ENCODE peak calls at places on chromosomes 11 and 22, in eight cellular contexts. X is brain microvascular endothelial cell, J is bronchial epithelial cell, E is tibial nerve, Q is HCT116, A is esophagus muscularis mucosa, L is GM13976, P is GM13977. K is an unnamed sample.

GRCh38 chr11:64621283-64622019 is 30.4 kb downstream of the SLC22A12 start:
- DNase-seq in X (no peak), J (no peak), E (no peak), Q (no peak), A (no peak), L (no peak), P (no peak), K (no peak)

GRCh38 chr11:121437686-121438078 is 14.4 kb upstream of the SORL1 start:
- DNase-seq in X (no peak), J (no peak), E (no peak), Q (no peak), A (no peak), L (no peak), P (no peak), K (no peak)

GRCh38 chr11:122115520-122116343 is at the start of gene BLID:
- DNase-seq in X (peak), J (peak), E (peak), Q (no peak), A (no peak), L (no peak), P (no peak), K (no peak)

GRCh38 chr11:86245369-86246292 is 1.1 kb downstream of the EED start:
- DNase-seq in X (no peak), J (peak), E (no peak), Q (no peak), A (peak), L (peak), P (peak), K (no peak)

GRCh38 chr11:18704698-18705097 is 6.1 kb downstream of the TMEM86A start:
- DNase-seq in X (no peak), J (no peak), E (no peak), Q (no peak), A (no peak), L (no peak), P (no peak), K (no peak)

GRCh38 chr11:71176812-71177211 is 75.6 kb downstream of the SHANK2 start:
- DNase-seq in X (no peak), J (no peak), E (no peak), Q (no peak), A (no peak), L (no peak), P (no peak), K (no peak)

GRCh38 chr22:44392446-44392921 is 79.7 kb upstream of the SHISAL1 start:
- DNase-seq in X (no peak), J (peak), E (no peak), Q (no peak), A (no peak), L (no peak), P (no peak), K (peak)

GRCh38 chr11:71425409-71425808 is 22.8 kb downstream of the DHCR7 start:
- DNase-seq in X (no peak), J (no peak), E (no peak), Q (no peak), A (no peak), L (no peak), P (no peak), K (no peak)

GRCh38 chr11:118436639-118437045 is 350 bp downstream of the KMT2A start:
- DNase-seq in X (no peak), J (no peak), E (no peak), Q (no peak), A (no peak), L (no peak), P (no peak), K (no peak)

GRCh38 chr22:23240639-23241389 is 60.5 kb downstream of the BCR start:
- DNase-seq in X (no peak), J (peak), E (no peak), Q (no peak), A (no peak), L (no peak), P (no peak), K (no peak)
- TF ChIP-seq CTCF in X (peak), J (peak), E (no peak), Q (peak), A (peak), L (no peak), P (peak), K (no peak)

GRCh38 chr11:125623064-125623463 is 1.9 kb upstream of the CHEK1 start:
- DNase-seq in X (no peak), J (no peak), E (no peak), Q (no peak), A (no peak), L (no peak), P (no peak), K (no peak)
- TF ChIP-seq CTCF in X (no peak), J (no peak), E (no peak), Q (no peak), A (no peak), L (no peak), P (no peak), K (no peak)

GRCh38 chr11:831132-831864 is 1.5 kb upstream of the CD151 start:
- DNase-seq in X (no peak), J (no peak), E (no peak), Q (no peak), A (no peak), L (no peak), P (no peak), K (no peak)
- TF ChIP-seq CTCF in X (no peak), J (no peak), E (no peak), Q (no peak), A (no peak), L (no peak), P (no peak), K (no peak)

GRCh38 chr11:44036811-44037657 is 10.7 kb upstream of the ACCSL start:
- DNase-seq in X (peak), J (peak), E (peak), Q (peak), A (peak), L (peak), P (peak), K (no peak)

GRCh38 chr11:44034639-44035038 is 13.1 kb upstream of the ACCSL start:
- DNase-seq in X (no peak), J (no peak), E (no peak), Q (no peak), A (peak), L (no peak), P (no peak), K (no peak)

GRCh38 chr11:44033856-44034255 is 13.9 kb upstream of the ACCSL start:
- DNase-seq in X (no peak), J (no peak), E (no peak), Q (no peak), A (peak), L (no peak), P (no peak), K (no peak)

GRCh38 chr11:44033411-44033850 is 14.3 kb upstream of the ACCSL start:
- DNase-seq in X (no peak), J (no peak), E (no peak), Q (no peak), A (no peak), L (no peak), P (no peak), K (no peak)

DNA sequence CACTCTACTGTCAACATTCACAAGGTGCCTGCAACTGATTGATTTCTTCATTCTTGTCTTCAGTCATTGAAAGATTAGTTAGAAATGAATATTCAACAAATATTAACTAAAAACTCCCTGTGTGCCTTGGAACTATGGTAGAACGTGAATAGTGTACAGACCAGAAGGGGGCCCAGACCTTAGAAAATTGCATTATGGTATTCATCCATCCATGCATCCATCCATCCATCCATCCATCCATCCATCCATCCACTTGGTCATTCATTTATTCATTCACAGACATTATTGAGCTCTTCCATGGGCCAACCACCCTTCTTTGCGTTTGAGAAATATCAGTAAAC is 10.2 kb upstream of the ACCSL start:
- DNase-seq in X (no peak), J (no peak), E (no peak), Q (no peak), A (no peak), L (no peak), P (no peak), K (no peak)
- TF ChIP-seq CTCF in X (no peak), J (no peak), E (no peak), Q (no peak), A (no peak), L (no peak), P (no peak), K (no peak)

GRCh38 chr11:3047637-3048036 is 9.6 kb downstream of the CARS1 start:
- DNase-seq in X (no peak), J (no peak), E (no peak), Q (no peak), A (no peak), L (no peak), P (no peak), K (no peak)

GRCh38 chr11:3052109-3052479 is 5.1 kb downstream of the CARS1 start:
- DNase-seq in X (no peak), J (no peak), E (no peak), Q (no peak), A (no peak), L (no peak), P (no peak), K (no peak)

GRCh38 chr11:3050386-3051325 is 6.6 kb downstream of the CARS1 start:
- DNase-seq in X (no peak), J (no peak), E (no peak), Q (no peak), A (no peak), L (no peak), P (no peak), K (no peak)

GRCh38 chr11:3051435-3052108 is 5.7 kb downstream of the CARS1 start:
- DNase-seq in X (no peak), J (no peak), E (no peak), Q (no peak), A (no peak), L (no peak), P (no peak), K (no peak)

GRCh38 chr11:3049430-3050243 is 7.6 kb downstream of the CARS1 start:
- DNase-seq in X (peak), J (peak), E (peak), Q (peak), A (no peak), L (peak), P (peak), K (peak)
- TF ChIP-seq CTCF in X (peak), J (peak), E (peak), Q (peak), A (peak), L (peak), P (peak), K (no peak)

DNA sequence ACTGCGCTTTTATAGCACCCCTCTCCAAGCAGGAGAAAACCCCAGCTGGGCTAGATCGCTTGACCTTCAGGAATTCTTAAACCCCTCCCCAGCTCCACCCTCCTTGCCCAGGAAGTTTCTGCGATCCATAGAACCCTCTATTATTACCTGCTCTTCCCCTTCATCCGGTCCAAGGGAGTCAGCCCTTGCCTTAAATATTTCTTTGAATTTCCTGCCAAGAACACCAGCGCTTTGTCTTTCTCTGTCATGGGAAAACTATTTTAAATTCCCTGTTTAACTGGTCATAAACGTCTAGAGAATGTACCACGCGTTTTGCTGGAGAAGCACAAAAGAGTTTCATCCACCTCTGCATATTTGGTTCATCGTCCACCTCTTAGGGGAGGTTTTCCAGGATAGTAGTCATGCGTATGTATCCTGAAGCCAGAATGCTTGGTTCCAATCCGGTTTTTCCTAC is 522 bp upstream of the TRAF6 start:
- DNase-seq in X (no peak), J (peak), E (no peak), Q (no peak), A (no peak), L (peak), P (no peak), K (no peak)
- TF ChIP-seq CTCF in X (no peak), J (no peak), E (no peak), Q (no peak), A (no peak), L (no peak), P (no peak), K (no peak)

DNA sequence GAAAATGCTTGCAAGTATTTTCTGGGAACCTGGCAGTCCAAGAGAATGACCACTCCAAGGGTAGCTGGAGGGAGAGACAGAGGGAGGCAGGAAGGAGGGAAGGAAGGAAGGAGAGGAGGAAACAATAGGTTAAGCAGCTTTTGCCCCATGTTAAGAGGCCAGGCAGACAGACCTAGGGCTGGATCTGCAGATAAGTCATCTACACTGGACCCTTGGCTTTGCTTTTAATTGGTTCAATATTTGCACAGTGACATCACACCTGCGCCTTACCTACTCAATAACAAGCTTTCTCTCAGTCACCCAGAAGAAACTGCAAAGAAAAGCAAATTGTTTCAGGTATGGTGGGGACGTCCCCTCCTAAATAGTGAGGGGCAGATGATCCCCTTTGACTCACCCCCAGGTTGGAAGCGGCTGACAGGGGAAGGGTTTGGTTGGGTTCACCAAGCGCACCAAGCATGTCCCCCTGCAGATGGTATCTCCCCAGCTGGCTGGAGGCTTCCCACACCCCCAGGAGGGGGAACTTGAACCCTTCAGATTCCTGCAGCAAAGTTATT is 24.3 kb downstream of the MYH9 start:
- DNase-seq in X (no peak), J (no peak), E (no peak), Q (no peak), A (no peak), L (no peak), P (no peak), K (no peak)
- TF ChIP-seq CTCF in X (no peak), J (no peak), E (no peak), Q (no peak), A (no peak), L (no peak), P (no peak), K (no peak)

GRCh38 chr11:36890280-36890679 is 292.2 kb upstream of the RAG2 start:
- DNase-seq in X (no peak), J (no peak), E (no peak), Q (no peak), A (no peak), L (no peak), P (no peak), K (no peak)
- TF ChIP-seq CTCF in X (no peak), J (no peak), E (no peak), Q (no peak), A (no peak), L (no peak), P (no peak), K (no peak)

GRCh38 chr11:43934359-43935130 is 7.9 kb upstream of the C11orf96 start:
- DNase-seq in X (no peak), J (no peak), E (no peak), Q (no peak), A (no peak), L (no peak), P (no peak), K (no peak)

GRCh38 chr11:43935131-43935979 is 7.1 kb upstream of the C11orf96 start:
- DNase-seq in X (no peak), J (no peak), E (no peak), Q (no peak), A (no peak), L (no peak), P (no peak), K (no peak)

GRCh38 chr11:43933226-43933607 is 9.2 kb upstream of the C11orf96 start:
- DNase-seq in X (no peak), J (no peak), E (no peak), Q (no peak), A (no peak), L (no peak), P (no peak), K (no peak)

GRCh38 chr11:43931717-43932039 is 10.8 kb upstream of the C11orf96 start:
- DNase-seq in X (no peak), J (no peak), E (no peak), Q (no peak), A (no peak), L (no peak), P (no peak), K (no peak)

GRCh38 chr11:43933608-43934358 is 8.7 kb upstream of the C11orf96 start:
- DNase-seq in X (peak), J (no peak), E (no peak), Q (no peak), A (no peak), L (no peak), P (no peak), K (no peak)
- TF ChIP-seq CTCF in X (peak), J (no peak), E (no peak), Q (no peak), A (no peak), L (no peak), P (no peak), K (no peak)